ENCODE peak calls at places on chromosomes 16 and 17, in four cellular contexts. One of them, this sample, is unnamed.

GRCh38 chr17:2259769-2260536 is 43.6 kb downstream of the SMG6 start:
- DNase-seq in HepG2: no peak
- DNase-seq in K562: no peak
- DNase-seq in SK-N-SH: no peak
- DNase-seq in this sample: peak; percentile 85

GRCh38 chr17:16906670-16907069 is 65.2 kb downstream of the TNFRSF13B start:
- DNase-seq in K562: no peak
- DNase-seq in SK-N-SH: no peak
- DNase-seq in HepG2: no peak
- DNase-seq in this sample: no peak

GRCh38 chr16:64459821-64460220 is 662.0 kb downstream of the CDH11 start:
- DNase-seq in K562: no peak
- DNase-seq in HepG2: no peak
- DNase-seq in SK-N-SH: no peak
- DNase-seq in this sample: no peak

GRCh38 chr17:63430223-63430622 is 15.9 kb downstream of the CYB561 start:
- DNase-seq in SK-N-SH: no peak
- DNase-seq in HepG2: no peak
- DNase-seq in K562: no peak
- DNase-seq in this sample: no peak

GRCh38 chr17:63997341-63998048 is 656 bp upstream of the PRR29 start:
- DNase-seq in K562: no peak
- DNase-seq in HepG2: no peak
- DNase-seq in SK-N-SH: peak; percentile 20
- DNase-seq in this sample: no peak

GRCh38 chr17:10316986-10317834 is 55.6 kb downstream of the MYH13 start:
- DNase-seq in K562: peak; percentile 12
- DNase-seq in HepG2: peak; percentile 20
- DNase-seq in SK-N-SH: peak; percentile 54
- DNase-seq in this sample: no peak

GRCh38 chr17:37637956-37638355 is 5.3 kb downstream of the DDX52 start:
- DNase-seq in SK-N-SH: no peak
- DNase-seq in HepG2: no peak
- DNase-seq in K562: no peak
- DNase-seq in this sample: no peak

GRCh38 chr17:80501739-80502577 is 25.6 kb upstream of the NPTX1 start:
- DNase-seq in K562: no peak
- DNase-seq in HepG2: no peak
- DNase-seq in SK-N-SH: no peak
- DNase-seq in this sample: no peak

GRCh38 chr16:31869511-31870201 is 4.0 kb upstream of the ZNF267 start:
- DNase-seq in HepG2: no peak
- DNase-seq in SK-N-SH: no peak
- DNase-seq in K562: no peak
- DNase-seq in this sample: peak; percentile 63

GRCh38 chr17:57552114-57552601 is 192.9 kb downstream of the CCDC182 start:
- DNase-seq in SK-N-SH: peak; percentile 84
- DNase-seq in HepG2: no peak
- DNase-seq in K562: peak; percentile 66
- DNase-seq in this sample: no peak

GRCh38 chr17:56604691-56605090 is 11.2 kb downstream of the NOG start:
- DNase-seq in SK-N-SH: no peak
- DNase-seq in K562: no peak
- DNase-seq in HepG2: peak; percentile 18
- DNase-seq in this sample: no peak

GRCh38 chr16:22614271-22614947 is 103.7 kb downstream of the NPIPB5 start:
- DNase-seq in K562: no peak
- DNase-seq in SK-N-SH: no peak
- DNase-seq in HepG2: peak; percentile 49
- DNase-seq in this sample: no peak

GRCh38 chr16:63752347-63752746 is 1369.5 kb downstream of the CDH11 start:
- DNase-seq in K562: no peak
- DNase-seq in SK-N-SH: peak; percentile 77
- DNase-seq in HepG2: no peak
- DNase-seq in this sample: no peak

GRCh38 chr16:67415872-67416793 is at the start of gene ZDHHC1:
- DNase-seq in HepG2: no peak
- DNase-seq in K562: peak; percentile 55
- DNase-seq in SK-N-SH: peak; percentile 96
- DNase-seq in this sample: no peak

GRCh38 chr17:44988256-44988942 is 20.3 kb upstream of the C1QL1 start:
- DNase-seq in SK-N-SH: no peak
- DNase-seq in HepG2: no peak
- DNase-seq in K562: no peak
- DNase-seq in this sample: no peak

GRCh38 chr16:46929378-46930332 is 43.8 kb downstream of the DNAJA2 start:
- DNase-seq in K562: peak; percentile 87
- DNase-seq in HepG2: peak; percentile 60
- DNase-seq in SK-N-SH: peak; percentile 92
- DNase-seq in this sample: no peak

GRCh38 chr16:67807148-67807682 is 526 bp downstream of the TSNAXIP1 start:
- DNase-seq in K562: no peak
- DNase-seq in SK-N-SH: no peak
- DNase-seq in HepG2: no peak
- DNase-seq in this sample: no peak

GRCh38 chr16:19694989-19695388 is 23.0 kb downstream of the KNOP1 start:
- DNase-seq in SK-N-SH: no peak
- DNase-seq in HepG2: no peak
- DNase-seq in K562: no peak
- DNase-seq in this sample: no peak

GRCh38 chr17:21171309-21171922 is 42.5 kb downstream of the TMEM11 start:
- DNase-seq in SK-N-SH: no peak
- DNase-seq in HepG2: no peak
- DNase-seq in K562: no peak
- DNase-seq in this sample: peak; percentile 51

GRCh38 chr17:57523926-57524634 is 221.0 kb downstream of the CCDC182 start:
- DNase-seq in HepG2: no peak
- DNase-seq in K562: no peak
- DNase-seq in SK-N-SH: no peak
- DNase-seq in this sample: no peak

GRCh38 chr16:88976359-88977027 is 514 bp downstream of the CBFA2T3 start:
- DNase-seq in SK-N-SH: no peak
- DNase-seq in HepG2: no peak
- DNase-seq in K562: no peak
- DNase-seq in this sample: no peak

GRCh38 chr16:77951788-77952187 is 70.6 kb upstream of the CLEC3A start:
- DNase-seq in SK-N-SH: peak; percentile 22
- DNase-seq in K562: peak; percentile 30
- DNase-seq in HepG2: peak; percentile 50
- DNase-seq in this sample: peak; percentile 21

GRCh38 chr16:56614549-56614991 is 6.2 kb downstream of the MT2A start:
- DNase-seq in SK-N-SH: no peak
- DNase-seq in K562: no peak
- DNase-seq in HepG2: peak; percentile 39
- DNase-seq in this sample: no peak

GRCh38 chr16:73713817-73714495 is 582.7 kb upstream of the PSMD7 start:
- DNase-seq in SK-N-SH: peak; percentile 37
- DNase-seq in K562: peak; percentile 21
- DNase-seq in HepG2: peak; percentile 42
- DNase-seq in this sample: no peak

GRCh38 chr17:65984299-65984698 is 207.6 kb downstream of the CEP112 start:
- DNase-seq in SK-N-SH: no peak
- DNase-seq in HepG2: no peak
- DNase-seq in K562: no peak
- DNase-seq in this sample: no peak

GRCh38 chr17:65191805-65192740 is 54.9 kb downstream of the RGS9 start:
- DNase-seq in K562: no peak
- DNase-seq in HepG2: peak; percentile 20
- DNase-seq in SK-N-SH: no peak
- DNase-seq in this sample: no peak

GRCh38 chr17:17819561-17819995 is 17.2 kb downstream of the SREBF1 start:
- DNase-seq in SK-N-SH: peak; percentile 74
- DNase-seq in K562: peak; percentile 74
- DNase-seq in HepG2: peak; percentile 78
- DNase-seq in this sample: peak; percentile 78

GRCh38 chr17:64420143-64420670 is 28.7 kb upstream of the MILR1 start:
- DNase-seq in K562: peak; percentile 68
- DNase-seq in SK-N-SH: peak; percentile 76
- DNase-seq in HepG2: peak; percentile 81
- DNase-seq in this sample: no peak

GRCh38 chr17:9522074-9522473 is 53.5 kb downstream of the STX8 start:
- DNase-seq in SK-N-SH: peak; percentile 49
- DNase-seq in K562: peak; percentile 17
- DNase-seq in HepG2: peak; percentile 44
- DNase-seq in this sample: no peak

GRCh38 chr17:55067697-55068439 is 99.3 kb downstream of the STXBP4 start:
- DNase-seq in SK-N-SH: no peak
- DNase-seq in HepG2: peak; percentile 9
- DNase-seq in K562: peak; percentile 50
- DNase-seq in this sample: no peak

GRCh38 chr16:55502801-55503366 is 6.0 kb upstream of the LPCAT2 start:
- DNase-seq in HepG2: peak; percentile 79
- DNase-seq in SK-N-SH: peak; percentile 78
- DNase-seq in K562: peak; percentile 3
- DNase-seq in this sample: no peak

GRCh38 chr16:83258366-83258765 is 549.4 kb upstream of the HSBP1 start:
- DNase-seq in K562: no peak
- DNase-seq in SK-N-SH: no peak
- DNase-seq in HepG2: no peak
- DNase-seq in this sample: no peak

GRCh38 chr16:48901712-48902374 is 291.9 kb upstream of the N4BP1 start:
- DNase-seq in HepG2: no peak
- DNase-seq in SK-N-SH: peak; percentile 41
- DNase-seq in K562: no peak
- DNase-seq in this sample: no peak
- TF ChIP-seq NFIC in HepG2: no peak
- TF ChIP-seq NFIC in SK-N-SH: no peak
- TF ChIP-seq NFIC in K562: no peak
- TF ChIP-seq NFIC in this sample: no peak

GRCh38 chr17:74011963-74012362 is 191.5 kb upstream of the RPL38 start:
- DNase-seq in K562: no peak
- DNase-seq in HepG2: no peak
- DNase-seq in SK-N-SH: peak; percentile 85
- DNase-seq in this sample: no peak
- TF ChIP-seq MAX in K562: no peak
- TF ChIP-seq MAX in HepG2: no peak
- TF ChIP-seq MAX in SK-N-SH: no peak
- TF ChIP-seq MAX in this sample: no peak

GRCh38 chr16:54110582-54110981 is 176.0 kb downstream of the IRX3 start:
- DNase-seq in K562: no peak
- DNase-seq in SK-N-SH: no peak
- DNase-seq in HepG2: no peak
- DNase-seq in this sample: no peak

GRCh38 chr16:54107803-54108202 is 178.8 kb downstream of the IRX3 start:
- DNase-seq in SK-N-SH: no peak
- DNase-seq in HepG2: no peak
- DNase-seq in K562: no peak
- DNase-seq in this sample: no peak

GRCh38 chr16:54102888-54103866 is 183.4 kb downstream of the IRX3 start:
- DNase-seq in K562: no peak
- DNase-seq in SK-N-SH: no peak
- DNase-seq in HepG2: peak; percentile 91
- DNase-seq in this sample: no peak

DNA sequence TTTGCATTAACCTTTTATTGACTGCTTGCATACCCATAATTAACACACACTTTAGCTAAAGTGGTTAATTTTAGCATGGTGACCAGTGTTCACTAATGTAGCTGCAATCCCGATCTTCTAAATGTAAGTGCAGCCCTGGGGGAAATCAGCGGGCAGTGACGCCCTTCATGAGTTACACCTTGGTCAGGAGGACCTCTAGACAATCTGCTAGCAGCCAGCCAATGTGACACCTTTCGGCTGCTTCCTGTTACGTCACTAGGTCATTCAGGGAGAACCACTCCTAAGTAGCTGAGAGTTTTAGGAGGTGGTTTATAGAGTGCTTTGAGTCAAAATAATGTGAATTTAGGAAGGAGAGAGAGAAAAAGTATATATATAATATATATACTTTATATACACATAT is 180.5 kb downstream of the IRX3 start:
- DNase-seq in K562: no peak
- DNase-seq in HepG2: peak; percentile 23
- DNase-seq in SK-N-SH: no peak
- DNase-seq in this sample: no peak
- TF ChIP-seq NFIC in K562: no peak
- TF ChIP-seq NFIC in HepG2: no peak
- TF ChIP-seq NFIC in SK-N-SH: no peak
- TF ChIP-seq NFIC in this sample: no peak

GRCh38 chr17:48442819-48443218 is 12.8 kb upstream of the SKAP1 start:
- DNase-seq in HepG2: no peak
- DNase-seq in K562: peak; percentile 68
- DNase-seq in SK-N-SH: no peak
- DNase-seq in this sample: no peak

GRCh38 chr17:48441231-48441711 is 11.3 kb upstream of the SKAP1 start:
- DNase-seq in K562: no peak
- DNase-seq in SK-N-SH: no peak
- DNase-seq in HepG2: no peak
- DNase-seq in this sample: peak; percentile 96

GRCh38 chr17:48443712-48444111 is 13.7 kb upstream of the SKAP1 start:
- DNase-seq in HepG2: no peak
- DNase-seq in K562: no peak
- DNase-seq in SK-N-SH: no peak
- DNase-seq in this sample: no peak

GRCh38 chr17:48440660-48441059 is 10.6 kb upstream of the SKAP1 start:
- DNase-seq in HepG2: no peak
- DNase-seq in K562: no peak
- DNase-seq in SK-N-SH: no peak
- DNase-seq in this sample: no peak

DNA sequence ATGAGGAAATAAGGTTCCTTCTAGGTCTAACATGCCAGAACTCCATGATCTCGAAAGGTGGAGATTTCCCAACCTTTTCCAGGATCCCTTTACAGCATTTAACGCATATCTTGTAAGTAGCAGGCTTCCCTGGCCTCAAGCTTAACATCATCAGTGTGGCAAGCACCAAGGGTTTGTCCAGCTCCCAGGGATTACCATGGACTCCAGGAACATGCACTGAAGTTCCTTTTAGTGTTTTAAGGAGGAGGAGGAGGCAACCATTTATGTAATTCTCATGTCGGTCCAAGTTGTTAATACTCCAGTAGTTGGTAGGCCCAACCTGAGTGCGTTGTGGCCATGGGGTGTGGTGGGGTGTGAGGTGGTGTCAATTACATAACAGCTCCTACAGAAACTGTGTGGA is 11.8 kb upstream of the SKAP1 start:
- DNase-seq in SK-N-SH: no peak
- DNase-seq in HepG2: no peak
- DNase-seq in K562: no peak
- DNase-seq in this sample: no peak
- TF ChIP-seq MAX in SK-N-SH: no peak
- TF ChIP-seq MAX in HepG2: no peak
- TF ChIP-seq MAX in K562: no peak
- TF ChIP-seq MAX in this sample: no peak

GRCh38 chr16:71628810-71629209 is 2.8 kb downstream of the MARVELD3 start:
- DNase-seq in K562: no peak
- DNase-seq in SK-N-SH: no peak
- DNase-seq in HepG2: no peak
- DNase-seq in this sample: no peak

GRCh38 chr16:71629617-71630016 is 3.6 kb downstream of the MARVELD3 start:
- DNase-seq in SK-N-SH: no peak
- DNase-seq in HepG2: no peak
- DNase-seq in K562: no peak
- DNase-seq in this sample: no peak

GRCh38 chr16:71627631-71628236 is 1.8 kb downstream of the MARVELD3 start:
- DNase-seq in K562: peak; percentile 31
- DNase-seq in SK-N-SH: peak; percentile 38
- DNase-seq in HepG2: no peak
- DNase-seq in this sample: no peak

GRCh38 chr16:71631776-71632175 is 5.8 kb downstream of the MARVELD3 start:
- DNase-seq in K562: no peak
- DNase-seq in HepG2: no peak
- DNase-seq in SK-N-SH: no peak
- DNase-seq in this sample: no peak

GRCh38 chr16:71630808-71631207 is 4.8 kb downstream of the MARVELD3 start:
- DNase-seq in HepG2: no peak
- DNase-seq in SK-N-SH: no peak
- DNase-seq in K562: no peak
- DNase-seq in this sample: no peak
- TF ChIP-seq NFIC in HepG2: no peak
- TF ChIP-seq NFIC in SK-N-SH: no peak
- TF ChIP-seq NFIC in K562: no peak
- TF ChIP-seq NFIC in this sample: no peak

This sample was measured in GM12878.